ENCODE peak calls at places on chromosomes 16 and 17, in four cellular contexts. J is lower leg skin, F is RWPE1, L is progenitor cell of endocrine pancreas. Q is an unnamed sample.

GRCh38 chr17:58233547-58233946 is 4.8 kb upstream of the LPO start:
- DNase-seq in J (no peak), F (no peak), L (no peak), Q (no peak)

GRCh38 chr16:73847090-73847489 is 449.5 kb upstream of the PSMD7 start:
- DNase-seq in J (no peak), F (no peak), L (no peak), Q (no peak)

GRCh38 chr16:31363721-31364120 is 8.7 kb downstream of the ITGAX start:
- DNase-seq in J (no peak), F (no peak), L (no peak), Q (no peak)

GRCh38 chr16:75265911-75266701 is 14.7 kb upstream of the BCAR1 start:
- DNase-seq in J (no peak), F (peak; percentile 74), L (peak; percentile 91), Q (peak; percentile 42)

GRCh38 chr16:12833939-12834338 is 30.3 kb upstream of the CPPED1 start:
- DNase-seq in J (no peak), F (peak; percentile 53), L (no peak), Q (no peak)

GRCh38 chr17:54781389-54781788 is 119.3 kb upstream of the TOM1L1 start:
- DNase-seq in J (no peak), F (no peak), L (no peak), Q (no peak)

GRCh38 chr17:27280527-27280926 is 13.4 kb upstream of the WSB1 start:
- DNase-seq in J (no peak), F (no peak), L (no peak), Q (no peak)

GRCh38 chr16:67208525-67208896 is 9.6 kb downstream of the ELMO3 start:
- DNase-seq in J (no peak), F (no peak), L (no peak), Q (no peak)

GRCh38 chr17:46964315-46965265 is 14.5 kb downstream of the RPRML start:
- DNase-seq in J (no peak), F (no peak), L (no peak), Q (peak; percentile 28)

GRCh38 chr17:43918026-43918389 is 10.7 kb upstream of the MPP2 start:
- DNase-seq in J (no peak), F (no peak), L (no peak), Q (no peak)
- TF ChIP-seq CTCF in J (no peak), F (no peak), L (no peak), Q (no peak)

DNA sequence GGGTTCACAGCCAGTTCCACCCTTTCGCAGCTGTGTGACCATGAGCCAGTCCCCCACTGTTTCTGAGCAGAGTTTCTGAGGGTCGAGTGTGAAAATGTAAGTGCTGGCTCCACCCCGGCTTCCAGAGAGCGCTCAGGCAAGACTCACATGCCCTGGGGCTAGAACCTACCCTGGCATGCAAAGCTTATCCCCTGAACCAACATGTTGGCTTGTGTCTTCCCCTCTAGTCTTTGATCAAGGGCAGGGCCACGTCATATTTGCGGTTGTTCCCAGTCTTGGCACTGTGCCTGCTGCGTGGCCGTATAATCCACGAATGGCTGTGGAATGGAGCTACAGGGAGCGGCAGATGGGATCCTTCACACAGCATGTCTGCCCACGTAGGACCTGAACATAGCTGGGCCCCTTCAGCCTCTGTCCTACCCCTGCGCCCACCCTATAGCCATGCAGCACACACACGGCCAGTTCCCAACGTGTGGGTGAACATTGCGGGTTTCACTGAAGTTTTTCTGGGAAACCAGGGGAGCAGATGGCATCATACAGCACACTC is 84.8 kb downstream of the MRM1 start:
- DNase-seq in J (no peak), F (peak; percentile 44), L (no peak), Q (no peak)
- TF ChIP-seq CTCF in J (no peak), F (no peak), L (no peak), Q (no peak)

DNA sequence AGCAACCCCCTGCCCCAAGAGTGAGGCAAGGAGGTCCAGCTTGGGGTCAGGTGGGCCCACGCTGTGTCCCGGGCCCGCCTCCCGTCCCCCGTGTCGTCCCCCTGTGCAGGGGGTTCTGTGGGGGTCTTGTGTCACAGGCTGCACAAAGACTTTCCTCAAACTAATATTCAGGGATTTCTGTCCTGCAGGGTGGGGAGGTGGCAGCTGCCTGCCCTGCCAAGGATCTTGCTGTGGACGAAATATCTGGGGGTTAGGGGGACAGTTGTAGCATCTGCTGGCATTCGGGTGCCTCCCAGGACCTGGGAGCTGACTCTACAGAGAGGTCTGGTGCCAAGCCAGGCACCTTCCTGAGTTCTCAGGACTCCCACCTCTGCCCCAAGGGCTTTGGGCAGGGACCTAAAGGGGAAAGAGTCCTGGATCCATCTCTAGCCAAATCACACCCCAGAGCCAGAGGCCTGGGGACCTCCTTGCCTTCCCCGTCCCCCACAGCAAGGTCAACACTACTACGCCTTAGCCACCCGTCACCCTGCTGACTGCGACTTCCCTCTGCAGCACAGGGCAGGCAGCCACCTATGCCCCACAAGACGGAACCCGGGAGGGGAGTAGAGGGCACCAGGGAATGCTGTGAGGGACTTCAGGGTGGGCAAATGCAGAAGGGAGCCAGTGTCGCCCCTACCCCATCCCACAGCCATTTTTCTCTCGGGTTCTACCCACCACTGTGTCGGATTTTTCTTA is 59.3 kb downstream of the TMEM132E start:
- DNase-seq in J (no peak), F (no peak), L (no peak), Q (no peak)
- TF ChIP-seq CTCF in J (no peak), F (peak; percentile 30), L (peak; percentile 25), Q (no peak)

GRCh38 chr17:9576521-9577401 is at the start of gene CFAP52:
- DNase-seq in J (peak; percentile 46), F (peak; percentile 75), L (peak; percentile 60), Q (peak; percentile 74)

GRCh38 chr17:9571201-9571600 is 4.4 kb downstream of the STX8 start:
- DNase-seq in J (no peak), F (no peak), L (no peak), Q (no peak)

GRCh38 chr17:9577402-9577709 is 914 bp downstream of the CFAP52 start:
- DNase-seq in J (no peak), F (no peak), L (no peak), Q (peak; percentile 3)

GRCh38 chr17:9575381-9576072 is at the start of gene STX8:
- DNase-seq in J (peak; percentile 88), F (peak; percentile 78), L (peak; percentile 90), Q (peak; percentile 82)
- TF ChIP-seq CTCF in J (no peak), F (no peak), L (no peak), Q (no peak)

GRCh38 chr17:70378005-70378404 is 208.7 kb downstream of the KCNJ2 start:
- DNase-seq in J (no peak), F (no peak), L (no peak), Q (no peak)

GRCh38 chr17:70375813-70376448 is 206.6 kb downstream of the KCNJ2 start:
- DNase-seq in J (no peak), F (no peak), L (no peak), Q (no peak)

GRCh38 chr17:70373369-70373768 is 204.0 kb downstream of the KCNJ2 start:
- DNase-seq in J (no peak), F (no peak), L (no peak), Q (no peak)

GRCh38 chr17:70374496-70374895 is 205.2 kb downstream of the KCNJ2 start:
- DNase-seq in J (no peak), F (no peak), L (no peak), Q (no peak)

DNA sequence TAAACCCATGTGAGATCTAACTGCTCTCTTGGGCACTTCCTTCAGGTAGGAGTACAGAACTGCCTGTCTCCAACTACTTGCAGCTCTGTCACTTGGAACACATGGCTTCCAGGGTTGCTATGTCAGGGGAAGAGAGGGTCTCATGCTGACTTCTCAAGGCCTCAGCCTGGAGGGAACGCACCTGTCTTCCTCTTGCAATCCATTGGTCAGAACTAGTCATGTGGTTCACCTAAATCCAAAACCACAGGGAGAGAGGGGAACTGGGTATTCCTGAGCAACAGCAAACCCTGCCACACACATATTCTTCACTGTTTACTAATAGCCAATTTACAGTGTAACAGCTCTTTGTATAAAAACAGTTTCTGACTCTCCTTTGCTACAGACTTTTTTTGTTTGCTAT is 206.1 kb downstream of the KCNJ2 start:
- DNase-seq in J (no peak), F (no peak), L (no peak), Q (no peak)
- TF ChIP-seq CTCF in J (no peak), F (no peak), L (no peak), Q (no peak)

DNA sequence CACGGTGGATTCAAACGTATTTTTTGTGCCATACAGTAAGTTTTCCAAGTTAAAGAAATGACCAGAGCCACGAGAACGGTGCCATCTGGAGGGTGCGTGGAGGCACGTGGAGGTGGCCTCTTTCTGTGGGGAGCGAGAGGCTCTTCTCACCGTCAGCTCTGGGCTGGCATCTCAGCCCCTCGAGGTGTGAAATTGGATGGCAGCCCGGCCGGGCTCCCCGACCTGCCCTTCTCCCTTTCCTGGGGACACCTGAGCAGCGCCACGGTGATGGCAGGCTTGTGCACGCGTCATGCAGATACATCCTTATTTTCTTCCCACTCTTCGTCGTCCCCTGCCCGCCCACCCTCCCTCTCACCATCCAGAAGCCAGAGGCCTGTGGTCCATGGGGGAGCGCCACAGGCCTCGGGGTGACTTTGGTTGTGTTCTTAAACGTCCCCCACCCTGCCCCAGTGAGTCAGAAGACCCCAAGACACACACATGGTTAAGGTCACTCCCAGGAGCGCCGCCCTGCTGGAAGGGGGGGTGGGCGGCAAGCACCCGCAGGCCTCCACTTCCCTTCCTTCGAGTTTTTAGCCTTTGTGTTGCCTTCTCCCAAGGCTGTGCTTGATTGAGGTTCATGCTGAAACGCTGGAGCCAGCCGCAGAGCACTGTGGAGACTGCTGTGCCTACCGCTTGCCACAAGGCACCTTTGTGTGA is 109.4 kb downstream of the BANP start:
- DNase-seq in J (no peak), F (no peak), L (no peak), Q (no peak)
- TF ChIP-seq CTCF in J (no peak), F (no peak), L (no peak), Q (no peak)

DNA sequence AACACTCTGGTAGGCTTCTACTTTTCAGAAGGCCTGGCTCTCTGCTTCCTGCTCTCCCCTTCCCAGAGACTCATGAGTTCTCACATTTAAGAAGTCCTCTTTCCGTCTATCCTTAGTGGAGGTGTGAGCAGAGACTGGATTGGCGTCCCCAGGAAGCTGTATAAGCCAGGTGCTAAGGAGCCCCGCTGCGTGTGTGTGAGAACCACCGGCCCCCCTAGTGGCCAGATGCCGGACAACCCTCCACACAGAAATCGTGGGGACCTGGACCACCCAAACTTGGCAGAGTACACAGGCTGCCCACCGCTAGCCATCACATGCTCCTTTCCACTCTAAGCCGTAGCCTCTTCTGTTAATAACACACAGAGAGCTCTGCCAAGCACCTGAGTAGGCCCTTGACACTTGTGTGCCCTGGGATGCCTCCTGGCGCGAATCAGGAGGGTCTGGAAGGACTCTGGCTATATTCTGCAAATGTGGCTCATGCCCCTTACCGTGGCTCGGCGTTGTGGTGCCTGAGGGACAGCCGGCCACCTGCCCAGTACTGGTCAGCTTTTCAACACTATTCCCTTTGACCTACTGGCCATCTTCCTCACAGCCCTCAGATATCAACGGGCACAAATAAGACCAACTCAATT is 13.9 kb downstream of the CYB5D2 start:
- DNase-seq in J (no peak), F (no peak), L (no peak), Q (no peak)
- TF ChIP-seq CTCF in J (no peak), F (no peak), L (peak; percentile 39), Q (no peak)